ENCODE peak calls at places on chromosomes 5 and 9, in ten cellular contexts. Q is cardiac fibroblast; D is activated effector memory CD4-positive, alpha-beta T cell treated with Interleukin-2 at 50 U/mL for 16 hours; R is effector CD4-positive, alpha-beta T cell; W is left cardiac atrium; X is GM04504; C is A172; K is hypothalamus; Z is T-cell; F is body of pancreas. L is an unnamed sample.

GRCh38 chr9:82164159-82164558 is 175.6 kb downstream of the SPATA31D1 start:
- DNase-seq in Q (peak; percentile 37), D (no peak), R (no peak), W (no peak), X (no peak), C (no peak), K (no peak), Z (no peak), F (no peak), L (no peak)

GRCh38 chr9:121299467-121300282 is 31.7 kb downstream of the GSN start:
- DNase-seq in Q (peak; percentile 35), D (no peak), R (no peak), W (peak; percentile 88), X (no peak), C (no peak), K (no peak), Z (no peak), F (no peak), L (peak; percentile 26)

GRCh38 chr9:123346026-123346425 is 10.0 kb upstream of the CRB2 start:
- DNase-seq in Q (no peak), D (no peak), R (no peak), W (no peak), X (no peak), C (no peak), K (no peak), Z (no peak), F (no peak), L (no peak)

GRCh38 chr9:135552021-135552697 is 6.2 kb downstream of the OBP2A start:
- DNase-seq in Q (no peak), D (no peak), R (no peak), W (no peak), X (no peak), C (no peak), K (no peak), Z (no peak), F (no peak), L (no peak)

GRCh38 chr9:126440042-126440441 is 113.4 kb downstream of the MVB12B start:
- DNase-seq in Q (no peak), D (no peak), R (no peak), W (no peak), X (no peak), C (no peak), K (no peak), Z (no peak), F (no peak), L (no peak)

GRCh38 chr9:111423389-111423788 is 60.8 kb downstream of the ECPAS start:
- DNase-seq in Q (no peak), D (no peak), R (no peak), W (no peak), X (no peak), C (no peak), K (no peak), Z (no peak), F (no peak), L (no peak)

GRCh38 chr5:64384761-64385160 is 121.1 kb upstream of the RGS7BP start:
- DNase-seq in Q (peak; percentile 43), D (no peak), R (no peak), W (no peak), X (no peak), C (peak; percentile 1), K (no peak), Z (no peak), F (no peak), L (no peak)

GRCh38 chr5:81525690-81526089 is 131.8 kb upstream of the ACOT12 start:
- DNase-seq in Q (peak; percentile 87), D (no peak), R (no peak), W (no peak), X (no peak), C (no peak), K (no peak), Z (no peak), F (no peak), L (no peak)

GRCh38 chr9:33318781-33319180 is 28.5 kb downstream of the NFX1 start:
- DNase-seq in Q (no peak), D (no peak), R (no peak), W (no peak), X (no peak), C (no peak), K (no peak), Z (no peak), F (no peak), L (no peak)

GRCh38 chr9:105413486-105414068 is 34.3 kb upstream of the FSD1L start:
- DNase-seq in Q (peak; percentile 45), D (no peak), R (no peak), W (no peak), X (no peak), C (peak; percentile 66), K (no peak), Z (no peak), F (peak; percentile 28), L (no peak)

GRCh38 chr9:20355022-20355421 is 267.3 kb downstream of the MLLT3 start:
- DNase-seq in Q (peak; percentile 87), D (no peak), R (no peak), W (no peak), X (peak; percentile 33), C (peak; percentile 3), K (no peak), Z (no peak), F (no peak), L (no peak)

GRCh38 chr5:33524476-33524875 is 83.7 kb downstream of the TARS1 start:
- DNase-seq in Q (peak; percentile 25), D (no peak), R (no peak), W (no peak), X (peak; percentile 5), C (no peak), K (no peak), Z (no peak), F (no peak), L (no peak)

GRCh38 chr5:123134653-123135181 is 45.7 kb downstream of the PRDM6 start:
- DNase-seq in Q (no peak), D (no peak), R (no peak), W (no peak), X (no peak), C (no peak), K (no peak), Z (no peak), F (no peak), L (no peak)

GRCh38 chr9:71767421-71768321 is 642 bp downstream of the CEMIP2 start:
- DNase-seq in Q (peak; percentile 48), D (no peak), R (no peak), W (peak; percentile 33), X (no peak), C (peak; percentile 19), K (no peak), Z (no peak), F (peak; percentile 16), L (no peak)

GRCh38 chr5:79255786-79256557 is 20.0 kb downstream of the JMY start:
- DNase-seq in Q (peak; percentile 53), D (no peak), R (no peak), W (no peak), X (peak; percentile 10), C (peak; percentile 56), K (no peak), Z (no peak), F (peak; percentile 34), L (no peak)

GRCh38 chr9:134487066-134487710 is 154.4 kb upstream of the COL5A1 start:
- DNase-seq in Q (no peak), D (no peak), R (no peak), W (no peak), X (no peak), C (no peak), K (no peak), Z (no peak), F (no peak), L (no peak)

GRCh38 chr5:96220610-96221390 is 212.2 kb downstream of the PCSK1 start:
- DNase-seq in Q (peak; percentile 91), D (no peak), R (no peak), W (no peak), X (peak; percentile 49), C (peak; percentile 64), K (no peak), Z (no peak), F (no peak), L (no peak)

GRCh38 chr5:92907914-92908606 is 673.0 kb downstream of the NR2F1-AS1 start:
- DNase-seq in Q (peak; percentile 73), D (no peak), R (no peak), W (no peak), X (peak; percentile 27), C (peak; percentile 73), K (no peak), Z (no peak), F (no peak), L (no peak)

GRCh38 chr9:129036923-129037766 is 719 bp downstream of the MIGA2 start:
- DNase-seq in Q (peak; percentile 12), D (no peak), R (no peak), W (peak; percentile 14), X (no peak), C (no peak), K (no peak), Z (no peak), F (no peak), L (no peak)

GRCh38 chr5:148176480-148176879 is 8.1 kb downstream of the SPINK14 start:
- DNase-seq in Q (no peak), D (no peak), R (no peak), W (no peak), X (no peak), C (no peak), K (no peak), Z (no peak), F (no peak), L (no peak)

GRCh38 chr5:173331287-173331686 is 3.1 kb upstream of the STC2 start:
- DNase-seq in Q (no peak), D (no peak), R (no peak), W (no peak), X (no peak), C (no peak), K (no peak), Z (no peak), F (no peak), L (no peak)

GRCh38 chr5:103993028-103993427 is 430.4 kb upstream of the NUDT12 start:
- DNase-seq in Q (no peak), D (no peak), R (no peak), W (no peak), X (no peak), C (no peak), K (no peak), Z (no peak), F (no peak), L (no peak)

GRCh38 chr9:105681313-105681712 is 13.0 kb upstream of the TMEM38B start:
- DNase-seq in Q (no peak), D (no peak), R (no peak), W (no peak), X (no peak), C (no peak), K (no peak), Z (no peak), F (no peak), L (no peak)

GRCh38 chr5:118597448-118597847 is 390.9 kb downstream of the DTWD2 start:
- DNase-seq in Q (no peak), D (no peak), R (no peak), W (no peak), X (no peak), C (no peak), K (no peak), Z (no peak), F (no peak), L (no peak)

GRCh38 chr9:133738039-133738805 is at the start of gene SARDH:
- DNase-seq in Q (peak; percentile 49), D (peak; percentile 15), R (no peak), W (peak; percentile 69), X (no peak), C (no peak), K (no peak), Z (no peak), F (peak; percentile 79), L (peak; percentile 50)

GRCh38 chr5:141478321-141478945 is 2.7 kb downstream of the PCDHGC3 start:
- DNase-seq in Q (no peak), D (no peak), R (no peak), W (no peak), X (no peak), C (no peak), K (no peak), Z (no peak), F (peak; percentile 87), L (no peak)